ENCODE peak calls at places on chromosome 2, in five cellular contexts. X is lower leg skin, O is psoas muscle, D is endodermal cell, V is stomach. E is an unnamed sample.

GRCh38 chr2:166375736-166376487 is at the start of gene SCN9A:
- DNase-seq in D (peak; percentile 95), X (peak; percentile 92), V (peak; percentile 69), O (peak; percentile 81), E (no peak)

GRCh38 chr2:40274284-40274683 is 177.6 kb downstream of the SLC8A1 start:
- DNase-seq in D (no peak), O (no peak), X (no peak), V (no peak), E (no peak)

GRCh38 chr2:37843554-37843953 is 81.5 kb upstream of the RMDN2 start:
- DNase-seq in X (no peak), D (no peak), O (no peak), V (no peak), E (no peak)

GRCh38 chr2:95387358-95387757 is 15.2 kb upstream of the FAHD2A start:
- DNase-seq in D (peak; percentile 22), V (no peak), O (no peak), X (peak; percentile 37), E (no peak)

GRCh38 chr2:70098032-70098431 is 10.8 kb downstream of the PCBP1 start:
- DNase-seq in V (no peak), D (no peak), O (no peak), X (no peak), E (no peak)

GRCh38 chr2:58666571-58666970 is 425.4 kb upstream of the FANCL start:
- DNase-seq in D (no peak), V (no peak), O (no peak), X (no peak), E (no peak)

GRCh38 chr2:127069003-127069402 is 38.0 kb downstream of the BIN1 start:
- DNase-seq in V (no peak), D (no peak), X (no peak), O (peak; percentile 80), E (no peak)

GRCh38 chr2:112622528-112622849 is 23.2 kb upstream of the SLC20A1 start:
- DNase-seq in O (no peak), D (no peak), X (peak; percentile 39), V (peak; percentile 2), E (peak; percentile 92)

GRCh38 chr2:31558401-31559295 is 22.1 kb downstream of the SRD5A2 start:
- DNase-seq in D (no peak), V (no peak), X (no peak), O (peak; percentile 53), E (peak; percentile 27)

GRCh38 chr2:215617060-215617824 is 181.4 kb upstream of the FN1 start:
- DNase-seq in D (no peak), V (no peak), X (no peak), O (no peak), E (no peak)

GRCh38 chr2:10654069-10654468 is 35.7 kb downstream of the NOL10 start:
- DNase-seq in D (no peak), X (no peak), V (no peak), O (no peak), E (no peak)

GRCh38 chr2:71609958-71610357 is 156.6 kb downstream of the DYSF start:
- DNase-seq in X (no peak), D (no peak), V (no peak), O (no peak), E (peak; percentile 23)

GRCh38 chr2:53018830-53019425 is 748.7 kb upstream of the CHAC2 start:
- DNase-seq in X (no peak), V (no peak), D (no peak), O (no peak), E (no peak)

GRCh38 chr2:20472569-20472968 is 25.7 kb downstream of the RHOB start:
- DNase-seq in O (no peak), X (peak; percentile 18), D (no peak), V (peak; percentile 22), E (no peak)

GRCh38 chr2:104431701-104432121 is 422.2 kb upstream of the POU3F3 start:
- DNase-seq in D (no peak), X (no peak), V (no peak), O (no peak), E (no peak)

GRCh38 chr2:26558271-26559043 is 80.5 kb upstream of the OTOF start:
- DNase-seq in O (peak; percentile 49), D (peak; percentile 69), V (no peak), X (no peak), E (no peak)

GRCh38 chr2:26182887-26183630 is 10.2 kb downstream of the GAREM2 start:
- DNase-seq in O (no peak), D (no peak), X (peak; percentile 68), V (no peak), E (no peak)

GRCh38 chr2:15456343-15456742 is 104.8 kb downstream of the NBAS start:
- DNase-seq in O (no peak), D (no peak), X (no peak), V (no peak), E (no peak)

GRCh38 chr2:239532859-239533258 is 132.0 kb upstream of the HDAC4 start:
- DNase-seq in D (no peak), O (no peak), X (no peak), V (no peak), E (no peak)

GRCh38 chr2:233056961-233057605 is 3.1 kb upstream of the INPP5D start:
- DNase-seq in V (peak; percentile 18), X (peak; percentile 40), D (peak; percentile 29), O (no peak), E (no peak)

GRCh38 chr2:30776831-30777652 is 30.2 kb downstream of the CAPN13 start:
- DNase-seq in O (no peak), X (peak; percentile 70), V (peak; percentile 42), D (peak; percentile 40), E (no peak)

GRCh38 chr2:23375448-23375847 is 9.5 kb upstream of the KLHL29 start:
- DNase-seq in V (no peak), O (no peak), X (no peak), D (peak; percentile 69), E (no peak)

GRCh38 chr2:187055463-187055862 is 206.5 kb upstream of the ZSWIM2 start:
- DNase-seq in O (peak; percentile 45), D (no peak), V (no peak), X (no peak), E (no peak)

GRCh38 chr2:58727977-58728656 is 487.0 kb upstream of the FANCL start:
- DNase-seq in O (no peak), D (no peak), V (no peak), X (no peak), E (no peak)

GRCh38 chr2:218963597-218963996 is 4.1 kb downstream of the CDK5R2 start:
- DNase-seq in D (no peak), X (no peak), V (no peak), O (no peak), E (no peak)

DNA sequence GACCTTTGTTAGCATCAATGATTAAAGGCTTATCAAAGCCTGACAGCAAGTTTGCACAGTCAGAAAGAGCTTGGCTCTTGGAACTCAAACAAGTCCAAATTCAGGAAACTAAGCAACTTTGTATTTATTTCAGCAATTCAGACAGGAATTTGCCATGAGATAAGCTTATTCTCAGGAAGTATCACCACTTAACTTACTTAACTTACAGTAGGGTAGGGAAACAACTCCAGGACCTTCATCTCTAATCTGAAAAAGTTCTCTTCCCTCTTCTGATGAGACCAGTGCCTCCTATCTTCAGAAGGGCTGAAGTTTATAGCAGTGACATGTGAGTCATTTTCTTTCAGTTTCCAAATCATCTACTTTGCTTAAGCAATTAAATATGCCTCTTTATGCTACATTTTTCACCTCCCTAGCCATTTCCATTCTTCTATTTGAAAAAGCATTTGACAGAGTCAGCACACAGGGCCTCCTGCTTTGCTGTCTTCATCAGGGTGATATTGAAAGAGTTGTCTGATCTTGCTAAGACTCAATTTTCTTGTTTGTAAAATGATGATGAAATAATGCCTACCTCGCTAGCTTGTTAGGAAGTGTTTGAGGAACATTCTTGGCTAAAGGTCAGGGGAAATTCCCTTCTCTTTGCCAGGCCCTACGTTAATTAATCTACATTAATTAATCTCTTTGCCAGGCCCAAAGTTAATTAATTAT is 389.4 kb downstream of the RND3 start:
- DNase-seq in O (no peak), V (no peak), D (no peak), X (no peak), E (peak; percentile 37)
- TF ChIP-seq CTCF in O (no peak), V (no peak), D (peak; percentile 50), X (no peak), E (peak; percentile 46)

GRCh38 chr2:196594158-196594557 is 45.4 kb upstream of the CCDC150 start:
- DNase-seq in X (no peak), D (no peak), V (no peak), O (no peak), E (no peak)

GRCh38 chr2:196591004-196591403 is 48.5 kb upstream of the CCDC150 start:
- DNase-seq in V (no peak), X (no peak), O (no peak), D (no peak), E (no peak)

GRCh38 chr2:196591621-196592022 is 47.9 kb upstream of the CCDC150 start:
- DNase-seq in X (no peak), V (no peak), D (no peak), O (no peak), E (no peak)

GRCh38 chr2:196592912-196593881 is 46.3 kb upstream of the CCDC150 start:
- DNase-seq in V (no peak), X (peak; percentile 90), D (peak; percentile 86), O (peak; percentile 53), E (no peak)

GRCh38 chr2:196592331-196592911 is 47.1 kb upstream of the CCDC150 start:
- DNase-seq in V (no peak), X (no peak), O (no peak), D (peak; percentile 87), E (no peak)
- TF ChIP-seq CTCF in V (no peak), X (no peak), O (no peak), D (peak; percentile 55), E (peak; percentile 26)

GRCh38 chr2:78427170-78427569 is 598.3 kb upstream of the REG3G start:
- DNase-seq in V (no peak), D (no peak), X (no peak), O (no peak), E (no peak)

GRCh38 chr2:78431241-78431640 is 594.3 kb upstream of the REG3G start:
- DNase-seq in O (no peak), V (no peak), X (no peak), D (no peak), E (no peak)
- TF ChIP-seq CTCF in O (peak; percentile 27), V (no peak), X (no peak), D (peak; percentile 32), E (no peak)

DNA sequence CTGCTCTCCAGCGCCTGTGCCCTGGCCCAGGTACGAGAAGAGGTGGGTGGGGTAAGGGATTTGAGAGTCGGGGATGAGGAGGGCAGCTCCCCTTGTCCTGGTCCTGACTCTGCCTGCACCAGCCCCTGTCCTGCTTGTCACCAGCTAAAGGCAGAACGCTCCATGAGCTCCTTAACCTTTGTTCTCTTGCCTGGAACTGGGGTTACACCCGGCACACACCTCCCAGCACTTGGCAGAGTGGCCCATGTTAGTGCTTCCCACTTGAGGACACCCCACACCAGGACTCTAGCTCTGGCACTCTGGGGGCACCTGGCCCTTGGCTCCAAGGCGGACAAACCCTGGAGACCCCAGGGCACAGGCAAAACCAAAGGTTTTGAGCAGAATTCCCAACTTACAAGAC is 19.2 kb downstream of the ANO7 start:
- DNase-seq in D (no peak), X (no peak), O (no peak), V (no peak), E (no peak)
- TF ChIP-seq CTCF in D (no peak), X (no peak), O (no peak), V (no peak), E (no peak)